ENCODE peak calls at places on chromosome 14, in eight cellular contexts. One of them, this sample, is unnamed.

GRCh38 chr14:34461334-34462131 is 507 bp downstream of the SPTSSA start:
- DNase-seq in GM12865: peak
- DNase-seq in WTC11: peak
- DNase-seq in transverse colon: peak
- DNase-seq in cardiac muscle cell: peak
- DNase-seq in fibroblast of lung: peak
- DNase-seq in GM20000: no peak
- DNase-seq in right lobe of liver: peak
- DNase-seq in this sample: peak

GRCh38 chr14:101125719-101126375 is 222.3 kb upstream of the RTL1 start:
- DNase-seq in fibroblast of lung: no peak
- DNase-seq in GM12865: no peak
- DNase-seq in cardiac muscle cell: no peak
- DNase-seq in transverse colon: no peak
- DNase-seq in GM20000: no peak
- DNase-seq in WTC11: no peak
- DNase-seq in right lobe of liver: peak
- DNase-seq in this sample: no peak

GRCh38 chr14:85308531-85309300 is 221.2 kb upstream of the FLRT2 start:
- DNase-seq in fibroblast of lung: no peak
- DNase-seq in GM12865: no peak
- DNase-seq in WTC11: no peak
- DNase-seq in right lobe of liver: no peak
- DNase-seq in transverse colon: no peak
- DNase-seq in GM20000: no peak
- DNase-seq in cardiac muscle cell: peak
- DNase-seq in this sample: no peak

GRCh38 chr14:55926007-55926406 is 192.2 kb upstream of the PELI2 start:
- DNase-seq in WTC11: no peak
- DNase-seq in GM12865: no peak
- DNase-seq in GM20000: no peak
- DNase-seq in transverse colon: no peak
- DNase-seq in cardiac muscle cell: no peak
- DNase-seq in fibroblast of lung: no peak
- DNase-seq in right lobe of liver: no peak
- DNase-seq in this sample: no peak

GRCh38 chr14:89504602-89505320 is 87.7 kb upstream of the FOXN3 start:
- DNase-seq in GM20000: peak
- DNase-seq in cardiac muscle cell: peak
- DNase-seq in right lobe of liver: no peak
- DNase-seq in fibroblast of lung: peak
- DNase-seq in transverse colon: no peak
- DNase-seq in GM12865: peak
- DNase-seq in WTC11: no peak
- DNase-seq in this sample: no peak

GRCh38 chr14:91841065-91841464 is 26.3 kb downstream of the TC2N start:
- DNase-seq in GM20000: no peak
- DNase-seq in GM12865: peak
- DNase-seq in WTC11: no peak
- DNase-seq in fibroblast of lung: no peak
- DNase-seq in transverse colon: no peak
- DNase-seq in right lobe of liver: no peak
- DNase-seq in cardiac muscle cell: no peak
- DNase-seq in this sample: no peak

GRCh38 chr14:68589447-68590232 is 203.2 kb downstream of the ZFP36L1 start:
- DNase-seq in transverse colon: peak
- DNase-seq in right lobe of liver: no peak
- DNase-seq in cardiac muscle cell: peak
- DNase-seq in GM20000: no peak
- DNase-seq in fibroblast of lung: peak
- DNase-seq in WTC11: no peak
- DNase-seq in GM12865: no peak
- DNase-seq in this sample: no peak

GRCh38 chr14:89629383-89629782 is 212.3 kb upstream of the FOXN3 start:
- DNase-seq in transverse colon: no peak
- DNase-seq in GM12865: no peak
- DNase-seq in GM20000: no peak
- DNase-seq in fibroblast of lung: no peak
- DNase-seq in right lobe of liver: no peak
- DNase-seq in cardiac muscle cell: no peak
- DNase-seq in WTC11: no peak
- DNase-seq in this sample: no peak

GRCh38 chr14:22174412-22174811 is 414.6 kb downstream of the DAD1 start:
- DNase-seq in WTC11: no peak
- DNase-seq in right lobe of liver: no peak
- DNase-seq in cardiac muscle cell: no peak
- DNase-seq in GM12865: no peak
- DNase-seq in transverse colon: no peak
- DNase-seq in GM20000: no peak
- DNase-seq in fibroblast of lung: no peak
- DNase-seq in this sample: no peak

GRCh38 chr14:100837812-100838170 is 11.9 kb downstream of the MEG3 start:
- DNase-seq in cardiac muscle cell: no peak
- DNase-seq in GM20000: no peak
- DNase-seq in WTC11: no peak
- DNase-seq in transverse colon: no peak
- DNase-seq in GM12865: no peak
- DNase-seq in right lobe of liver: no peak
- DNase-seq in fibroblast of lung: no peak
- DNase-seq in this sample: no peak

GRCh38 chr14:76531821-76532318 is 155.9 kb downstream of the ESRRB start:
- DNase-seq in cardiac muscle cell: no peak
- DNase-seq in GM20000: no peak
- DNase-seq in transverse colon: no peak
- DNase-seq in WTC11: no peak
- DNase-seq in GM12865: no peak
- DNase-seq in right lobe of liver: no peak
- DNase-seq in fibroblast of lung: no peak
- DNase-seq in this sample: no peak

GRCh38 chr14:93156693-93157369 is 27.9 kb downstream of the MOAP1 start:
- DNase-seq in cardiac muscle cell: no peak
- DNase-seq in right lobe of liver: no peak
- DNase-seq in GM12865: no peak
- DNase-seq in fibroblast of lung: no peak
- DNase-seq in transverse colon: no peak
- DNase-seq in WTC11: no peak
- DNase-seq in GM20000: no peak
- DNase-seq in this sample: no peak

GRCh38 chr14:29857545-29857944 is 70.1 kb downstream of the PRKD1 start:
- DNase-seq in GM12865: no peak
- DNase-seq in GM20000: peak
- DNase-seq in transverse colon: no peak
- DNase-seq in right lobe of liver: no peak
- DNase-seq in cardiac muscle cell: no peak
- DNase-seq in WTC11: no peak
- DNase-seq in fibroblast of lung: no peak
- DNase-seq in this sample: no peak

GRCh38 chr14:67892466-67893120 is 73.0 kb downstream of the RAD51B start:
- DNase-seq in WTC11: no peak
- DNase-seq in transverse colon: no peak
- DNase-seq in cardiac muscle cell: no peak
- DNase-seq in right lobe of liver: no peak
- DNase-seq in GM20000: no peak
- DNase-seq in fibroblast of lung: no peak
- DNase-seq in GM12865: no peak
- DNase-seq in this sample: no peak

GRCh38 chr14:96631030-96631429 is 128.8 kb downstream of the PAPOLA start:
- DNase-seq in GM20000: peak
- DNase-seq in cardiac muscle cell: no peak
- DNase-seq in WTC11: no peak
- DNase-seq in GM12865: no peak
- DNase-seq in right lobe of liver: peak
- DNase-seq in fibroblast of lung: no peak
- DNase-seq in transverse colon: peak
- DNase-seq in this sample: no peak

GRCh38 chr14:65958664-65959562 is 527.3 kb upstream of the CCDC196 start:
- DNase-seq in cardiac muscle cell: peak
- DNase-seq in GM20000: peak
- DNase-seq in right lobe of liver: no peak
- DNase-seq in fibroblast of lung: peak
- DNase-seq in WTC11: no peak
- DNase-seq in GM12865: peak
- DNase-seq in transverse colon: no peak
- DNase-seq in this sample: peak
- TF ChIP-seq CTCF in cardiac muscle cell: peak
- TF ChIP-seq CTCF in GM20000: no peak
- TF ChIP-seq CTCF in right lobe of liver: peak
- TF ChIP-seq CTCF in fibroblast of lung: no peak
- TF ChIP-seq CTCF in WTC11: peak
- TF ChIP-seq CTCF in GM12865: peak
- TF ChIP-seq CTCF in transverse colon: peak
- TF ChIP-seq CTCF in this sample: peak

GRCh38 chr14:77989441-77989891 is 180.7 kb upstream of the NRXN3 start:
- DNase-seq in cardiac muscle cell: no peak
- DNase-seq in WTC11: no peak
- DNase-seq in right lobe of liver: no peak
- DNase-seq in GM12865: no peak
- DNase-seq in transverse colon: no peak
- DNase-seq in GM20000: no peak
- DNase-seq in fibroblast of lung: peak
- DNase-seq in this sample: no peak

GRCh38 chr14:77988096-77988870 is 181.9 kb upstream of the NRXN3 start:
- DNase-seq in fibroblast of lung: peak
- DNase-seq in WTC11: no peak
- DNase-seq in right lobe of liver: no peak
- DNase-seq in transverse colon: no peak
- DNase-seq in cardiac muscle cell: no peak
- DNase-seq in GM12865: no peak
- DNase-seq in GM20000: no peak
- DNase-seq in this sample: no peak

GRCh38 chr14:77988966-77989365 is 181.2 kb upstream of the NRXN3 start:
- DNase-seq in fibroblast of lung: peak
- DNase-seq in right lobe of liver: no peak
- DNase-seq in transverse colon: no peak
- DNase-seq in cardiac muscle cell: peak
- DNase-seq in WTC11: no peak
- DNase-seq in GM20000: no peak
- DNase-seq in GM12865: no peak
- DNase-seq in this sample: no peak

GRCh38 chr14:77986808-77987207 is 183.4 kb upstream of the NRXN3 start:
- DNase-seq in WTC11: no peak
- DNase-seq in right lobe of liver: no peak
- DNase-seq in cardiac muscle cell: no peak
- DNase-seq in transverse colon: no peak
- DNase-seq in GM20000: no peak
- DNase-seq in GM12865: no peak
- DNase-seq in fibroblast of lung: peak
- DNase-seq in this sample: no peak

GRCh38 chr14:77991128-77991772 is 178.9 kb upstream of the NRXN3 start:
- DNase-seq in fibroblast of lung: no peak
- DNase-seq in transverse colon: no peak
- DNase-seq in WTC11: peak
- DNase-seq in GM12865: peak
- DNase-seq in right lobe of liver: no peak
- DNase-seq in cardiac muscle cell: no peak
- DNase-seq in GM20000: no peak
- DNase-seq in this sample: no peak
- TF ChIP-seq CTCF in fibroblast of lung: no peak
- TF ChIP-seq CTCF in transverse colon: no peak
- TF ChIP-seq CTCF in WTC11: no peak
- TF ChIP-seq CTCF in GM12865: peak
- TF ChIP-seq CTCF in right lobe of liver: no peak
- TF ChIP-seq CTCF in cardiac muscle cell: peak
- TF ChIP-seq CTCF in GM20000: no peak
- TF ChIP-seq CTCF in this sample: no peak

DNA sequence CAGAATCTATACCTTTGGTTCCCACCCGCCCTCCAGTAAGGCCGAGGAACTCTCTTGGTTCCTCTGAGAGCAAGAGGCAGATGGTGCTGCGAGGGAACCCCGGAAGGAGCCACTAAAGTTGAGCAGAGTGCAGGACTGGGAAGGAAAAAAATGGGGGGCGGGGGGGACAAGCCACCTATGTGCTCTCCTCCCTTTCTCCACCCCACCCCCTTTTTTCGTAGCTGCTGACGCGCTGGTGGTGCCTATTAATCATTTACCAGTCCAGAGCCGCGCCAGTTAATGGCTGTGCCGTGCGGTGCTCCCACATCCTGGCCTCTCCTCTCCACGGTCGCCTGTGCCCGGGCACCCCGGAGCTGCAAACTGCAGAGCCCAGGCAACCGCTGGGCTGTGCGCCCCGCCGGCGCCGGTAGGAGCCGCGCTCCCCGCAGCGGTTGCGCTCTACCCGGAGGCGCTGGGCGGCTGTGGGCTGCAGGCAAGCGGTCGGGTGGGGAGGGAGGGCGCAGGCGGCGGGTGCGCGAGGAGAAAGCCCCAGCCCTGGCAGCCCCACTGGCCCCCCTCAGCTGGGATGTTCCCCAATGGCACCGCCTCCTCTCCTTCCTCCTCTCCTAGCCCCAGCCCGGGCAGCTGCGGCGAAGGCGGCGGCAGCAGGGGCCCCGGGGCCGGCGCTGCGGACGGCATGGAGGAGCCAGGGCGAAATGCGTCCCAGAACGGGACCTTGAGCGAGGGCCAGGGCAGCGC is 1.3 kb downstream of the SSTR1 start:
- DNase-seq in transverse colon: peak
- DNase-seq in WTC11: peak
- DNase-seq in cardiac muscle cell: peak
- DNase-seq in GM20000: no peak
- DNase-seq in fibroblast of lung: peak
- DNase-seq in GM12865: no peak
- DNase-seq in right lobe of liver: peak
- DNase-seq in this sample: no peak
- TF ChIP-seq CTCF in transverse colon: peak
- TF ChIP-seq CTCF in WTC11: no peak
- TF ChIP-seq CTCF in cardiac muscle cell: peak
- TF ChIP-seq CTCF in GM20000: no peak
- TF ChIP-seq CTCF in fibroblast of lung: peak
- TF ChIP-seq CTCF in GM12865: no peak
- TF ChIP-seq CTCF in right lobe of liver: peak
- TF ChIP-seq CTCF in this sample: no peak

GRCh38 chr14:61065671-61066070 is 84.6 kb downstream of the SLC38A6 start:
- DNase-seq in transverse colon: no peak
- DNase-seq in GM12865: no peak
- DNase-seq in cardiac muscle cell: no peak
- DNase-seq in WTC11: no peak
- DNase-seq in GM20000: no peak
- DNase-seq in right lobe of liver: no peak
- DNase-seq in fibroblast of lung: no peak
- DNase-seq in this sample: no peak

GRCh38 chr14:61064866-61065265 is 83.8 kb downstream of the SLC38A6 start:
- DNase-seq in right lobe of liver: no peak
- DNase-seq in GM12865: no peak
- DNase-seq in transverse colon: no peak
- DNase-seq in GM20000: no peak
- DNase-seq in WTC11: no peak
- DNase-seq in fibroblast of lung: no peak
- DNase-seq in cardiac muscle cell: no peak
- DNase-seq in this sample: no peak

GRCh38 chr14:61063461-61063860 is 82.4 kb downstream of the SLC38A6 start:
- DNase-seq in right lobe of liver: no peak
- DNase-seq in cardiac muscle cell: no peak
- DNase-seq in WTC11: no peak
- DNase-seq in transverse colon: no peak
- DNase-seq in GM20000: no peak
- DNase-seq in GM12865: no peak
- DNase-seq in fibroblast of lung: no peak
- DNase-seq in this sample: no peak

DNA sequence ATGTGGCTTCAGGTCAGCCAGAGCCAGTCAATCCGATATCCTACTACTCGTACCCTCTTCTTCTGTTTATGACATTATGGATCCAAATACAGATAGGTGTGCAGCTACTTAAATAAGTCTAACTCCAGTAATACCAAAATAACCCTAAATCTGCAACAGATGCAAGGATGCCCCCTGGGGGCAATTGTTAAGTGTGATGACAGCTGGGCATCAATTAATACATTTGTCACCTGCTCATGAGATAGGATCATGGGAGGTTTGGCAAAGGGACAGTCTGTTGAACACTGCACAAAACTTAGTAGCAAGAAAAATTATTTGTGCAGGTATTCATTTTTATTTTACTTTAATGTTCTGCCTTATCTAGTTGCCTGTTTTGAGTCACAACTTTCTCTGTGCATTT is 83.2 kb downstream of the SLC38A6 start:
- DNase-seq in GM12865: no peak
- DNase-seq in right lobe of liver: no peak
- DNase-seq in cardiac muscle cell: no peak
- DNase-seq in GM20000: no peak
- DNase-seq in fibroblast of lung: no peak
- DNase-seq in WTC11: no peak
- DNase-seq in transverse colon: no peak
- DNase-seq in this sample: no peak
- TF ChIP-seq CTCF in GM12865: no peak
- TF ChIP-seq CTCF in right lobe of liver: no peak
- TF ChIP-seq CTCF in cardiac muscle cell: no peak
- TF ChIP-seq CTCF in GM20000: no peak
- TF ChIP-seq CTCF in fibroblast of lung: no peak
- TF ChIP-seq CTCF in WTC11: no peak
- TF ChIP-seq CTCF in transverse colon: no peak
- TF ChIP-seq CTCF in this sample: no peak